ENCODE peak calls at places on chromosomes 7 and 10, in ten cellular contexts. W, M, X, Y, V, T, B, Z, U and Q are unnamed samples.

GRCh38 chr7:101733713-101734475 is 83.5 kb upstream of the CUX1 start:
- DNase-seq in W (no peak), M (peak; percentile 79), X (no peak), Y (no peak), V (no peak), T (no peak), B (peak; percentile 50), Z (peak; percentile 10), U (peak; percentile 32), Q (peak; percentile 45)

GRCh38 chr10:86779267-86780017 is 23.0 kb downstream of the BMPR1A start:
- DNase-seq in W (no peak), M (peak; percentile 82), X (no peak), Y (no peak), V (no peak), T (no peak), B (no peak), Z (no peak), U (no peak), Q (no peak)

GRCh38 chr10:15877836-15878576 is 17.7 kb upstream of the MINDY3 start:
- DNase-seq in W (no peak), M (no peak), X (no peak), Y (no peak), V (no peak), T (no peak), B (no peak), Z (no peak), U (no peak), Q (no peak)

GRCh38 chr7:129636641-129637040 is 25.1 kb downstream of the NRF1 start:
- DNase-seq in W (no peak), M (no peak), X (no peak), Y (no peak), V (no peak), T (no peak), B (no peak), Z (no peak), U (no peak), Q (no peak)

GRCh38 chr7:9250876-9251275 is 817.5 kb downstream of the NXPH1 start:
- DNase-seq in W (no peak), M (no peak), X (no peak), Y (no peak), V (no peak), T (no peak), B (peak; percentile 38), Z (no peak), U (no peak), Q (no peak)

GRCh38 chr7:28629216-28629848 is 217.0 kb downstream of the CREB5 start:
- DNase-seq in W (no peak), M (peak; percentile 16), X (no peak), Y (no peak), V (no peak), T (peak; percentile 15), B (no peak), Z (no peak), U (peak; percentile 79), Q (no peak)

GRCh38 chr7:92723205-92723604 is 113.2 kb downstream of the CDK6 start:
- DNase-seq in W (no peak), M (peak; percentile 55), X (no peak), Y (no peak), V (no peak), T (no peak), B (no peak), Z (no peak), U (no peak), Q (no peak)

GRCh38 chr7:17183630-17184328 is 114.7 kb upstream of the AHR start:
- DNase-seq in W (no peak), M (peak; percentile 63), X (no peak), Y (no peak), V (no peak), T (no peak), B (no peak), Z (no peak), U (peak; percentile 59), Q (no peak)

GRCh38 chr7:134443396-134444070 is 15.4 kb downstream of the AKR1B1 start:
- DNase-seq in W (no peak), M (no peak), X (no peak), Y (peak; percentile 59), V (no peak), T (no peak), B (no peak), Z (no peak), U (no peak), Q (no peak)

GRCh38 chr7:42678315-42678714 is 233.6 kb downstream of the C7orf25 start:
- DNase-seq in W (no peak), M (no peak), X (no peak), Y (no peak), V (no peak), T (no peak), B (no peak), Z (no peak), U (peak; percentile 48), Q (no peak)

GRCh38 chr10:60508831-60509230 is 119.2 kb upstream of the ANK3 start:
- DNase-seq in W (no peak), M (no peak), X (no peak), Y (no peak), V (no peak), T (no peak), B (no peak), Z (no peak), U (no peak), Q (no peak)

GRCh38 chr7:92177362-92177761 is 1.6 kb downstream of the LRRD1 start:
- DNase-seq in W (no peak), M (peak; percentile 54), X (no peak), Y (peak; percentile 9), V (no peak), T (no peak), B (no peak), Z (no peak), U (no peak), Q (no peak)